ENCODE peak calls at places on chromosomes 13 and 19, in six cellular contexts. One of them, this sample, is unnamed.

GRCh38 chr13:110294146-110294545 is 12.8 kb downstream of the COL4A1 start:
- DNase-seq in Caco-2: no peak
- DNase-seq in SJSA1: no peak
- DNase-seq in breast epithelium: no peak
- DNase-seq in esophagus squamous epithelium: no peak
- DNase-seq in fibroblast of lung: no peak
- DNase-seq in this sample: no peak

GRCh38 chr19:8340341-8341096 is 2.5 kb downstream of the KANK3 start:
- DNase-seq in Caco-2: peak; percentile 41
- DNase-seq in SJSA1: no peak
- DNase-seq in breast epithelium: no peak
- DNase-seq in esophagus squamous epithelium: no peak
- DNase-seq in fibroblast of lung: no peak
- DNase-seq in this sample: peak; percentile 82

GRCh38 chr13:30002577-30002976 is 152.2 kb upstream of the UBL3 start:
- DNase-seq in Caco-2: no peak
- DNase-seq in SJSA1: peak; percentile 61
- DNase-seq in breast epithelium: no peak
- DNase-seq in esophagus squamous epithelium: no peak
- DNase-seq in fibroblast of lung: peak; percentile 93
- DNase-seq in this sample: no peak

GRCh38 chr13:113114511-113115362 is 7.9 kb upstream of the F10 start:
- DNase-seq in Caco-2: peak; percentile 35
- DNase-seq in SJSA1: no peak
- DNase-seq in breast epithelium: peak; percentile 36
- DNase-seq in esophagus squamous epithelium: no peak
- DNase-seq in fibroblast of lung: no peak
- DNase-seq in this sample: peak; percentile 24

GRCh38 chr19:19562665-19563347 is 24.7 kb downstream of the CILP2 start:
- DNase-seq in Caco-2: no peak
- DNase-seq in SJSA1: no peak
- DNase-seq in breast epithelium: no peak
- DNase-seq in esophagus squamous epithelium: no peak
- DNase-seq in fibroblast of lung: no peak
- DNase-seq in this sample: peak; percentile 69

GRCh38 chr19:45440873-45441654 is 17.3 kb upstream of the ERCC1 start:
- DNase-seq in Caco-2: peak; percentile 66
- DNase-seq in SJSA1: no peak
- DNase-seq in breast epithelium: no peak
- DNase-seq in esophagus squamous epithelium: no peak
- DNase-seq in fibroblast of lung: peak; percentile 50
- DNase-seq in this sample: peak; percentile 80

GRCh38 chr19:7833225-7834156 is 3.5 kb downstream of the EVI5L start:
- DNase-seq in Caco-2: no peak
- DNase-seq in SJSA1: no peak
- DNase-seq in breast epithelium: no peak
- DNase-seq in esophagus squamous epithelium: no peak
- DNase-seq in fibroblast of lung: peak; percentile 64
- DNase-seq in this sample: no peak

GRCh38 chr13:21034602-21035190 is 26.7 kb downstream of the LATS2 start:
- DNase-seq in Caco-2: no peak
- DNase-seq in SJSA1: no peak
- DNase-seq in breast epithelium: no peak
- DNase-seq in esophagus squamous epithelium: no peak
- DNase-seq in fibroblast of lung: peak; percentile 79
- DNase-seq in this sample: no peak

GRCh38 chr13:29676535-29676934 is 81.0 kb upstream of the SLC7A1 start:
- DNase-seq in Caco-2: no peak
- DNase-seq in SJSA1: peak; percentile 33
- DNase-seq in breast epithelium: no peak
- DNase-seq in esophagus squamous epithelium: no peak
- DNase-seq in fibroblast of lung: peak; percentile 55
- DNase-seq in this sample: no peak

GRCh38 chr19:41531438-41532311 is 44.3 kb upstream of the CEACAM21 start:
- DNase-seq in Caco-2: peak; percentile 57
- DNase-seq in SJSA1: no peak
- DNase-seq in breast epithelium: peak; percentile 83
- DNase-seq in esophagus squamous epithelium: peak; percentile 43
- DNase-seq in fibroblast of lung: peak; percentile 7
- DNase-seq in this sample: no peak

GRCh38 chr19:8251025-8251472 is 41.9 kb downstream of the CERS4 start:
- DNase-seq in Caco-2: no peak
- DNase-seq in SJSA1: no peak
- DNase-seq in breast epithelium: peak; percentile 81
- DNase-seq in esophagus squamous epithelium: no peak
- DNase-seq in fibroblast of lung: peak; percentile 55
- DNase-seq in this sample: no peak

GRCh38 chr13:33126909-33127607 is 110.8 kb downstream of the KL start:
- DNase-seq in Caco-2: no peak
- DNase-seq in SJSA1: peak; percentile 15
- DNase-seq in breast epithelium: no peak
- DNase-seq in esophagus squamous epithelium: no peak
- DNase-seq in fibroblast of lung: peak; percentile 55
- DNase-seq in this sample: no peak

GRCh38 chr19:8192227-8192820 is 16.8 kb upstream of the CERS4 start:
- DNase-seq in Caco-2: no peak
- DNase-seq in SJSA1: no peak
- DNase-seq in breast epithelium: no peak
- DNase-seq in esophagus squamous epithelium: no peak
- DNase-seq in fibroblast of lung: no peak
- DNase-seq in this sample: peak; percentile 72

GRCh38 chr13:50286376-50286775 is 271.1 kb downstream of the KCNRG start:
- DNase-seq in Caco-2: no peak
- DNase-seq in SJSA1: no peak
- DNase-seq in breast epithelium: no peak
- DNase-seq in esophagus squamous epithelium: no peak
- DNase-seq in fibroblast of lung: no peak
- DNase-seq in this sample: no peak

GRCh38 chr13:40125336-40125735 is 469.9 kb downstream of the COG6 start:
- DNase-seq in Caco-2: no peak
- DNase-seq in SJSA1: no peak
- DNase-seq in breast epithelium: no peak
- DNase-seq in esophagus squamous epithelium: no peak
- DNase-seq in fibroblast of lung: no peak
- DNase-seq in this sample: no peak
- H3K4me3 ChIP-seq in Caco-2: no peak overlapping the region
- H3K4me3 ChIP-seq in SJSA1: no peak overlapping the region
- H3K4me3 ChIP-seq in breast epithelium: no peak overlapping the region
- H3K4me3 ChIP-seq in esophagus squamous epithelium: no peak overlapping the region
- H3K4me3 ChIP-seq in fibroblast of lung: no peak overlapping the region
- H3K4me3 ChIP-seq in this sample: no peak overlapping the region

DNA sequence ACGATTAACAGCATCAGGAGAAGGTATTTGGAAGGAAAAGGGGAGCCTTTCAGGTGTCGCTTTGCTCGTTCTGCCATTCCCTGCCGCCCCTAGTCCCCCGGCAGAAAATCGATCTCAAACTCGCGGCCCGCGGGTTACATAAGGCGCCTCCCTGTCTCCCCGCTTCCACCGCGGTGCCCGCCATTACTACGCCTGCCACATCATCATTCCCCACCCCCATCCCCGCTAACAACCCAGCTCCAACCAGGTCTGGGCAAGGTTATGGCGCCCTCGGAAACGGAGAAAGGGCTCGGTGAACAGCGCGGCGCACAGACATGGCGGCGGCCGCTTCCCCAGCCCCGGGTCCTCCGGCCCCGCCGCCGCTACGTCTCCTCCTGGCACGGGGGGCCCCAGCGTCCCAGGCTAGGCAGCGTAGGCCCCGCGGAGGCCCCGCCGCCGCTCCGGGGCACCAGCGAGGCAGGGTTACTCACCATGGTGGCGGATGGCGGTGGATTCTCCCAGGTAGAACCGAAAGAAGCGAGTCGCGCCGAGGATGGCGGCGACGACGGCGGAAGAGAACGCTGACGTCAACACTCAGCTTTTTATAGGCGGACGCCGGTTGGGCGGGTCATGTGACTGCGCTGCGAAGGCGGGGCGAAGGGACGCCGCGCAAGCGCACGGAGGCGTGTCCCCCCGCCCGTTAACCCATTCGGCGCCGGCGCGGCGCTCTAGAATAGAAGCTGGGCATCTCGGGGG is at the start of gene EEF2:
- DNase-seq in Caco-2: peak; percentile 83
- DNase-seq in SJSA1: peak; percentile 89
- DNase-seq in breast epithelium: peak; percentile 92
- DNase-seq in esophagus squamous epithelium: peak; percentile 35
- DNase-seq in fibroblast of lung: peak; percentile 77
- DNase-seq in this sample: peak; percentile 94
- H3K4me1 ChIP-seq in Caco-2: peaks cover 12% of the 10 kb centered on the region
- H3K4me1 ChIP-seq in SJSA1: peaks cover 34% of the 10 kb centered on the region
- H3K4me1 ChIP-seq in breast epithelium: peaks cover 32% of the 10 kb centered on the region
- H3K4me1 ChIP-seq in esophagus squamous epithelium: peaks cover 43% of the 10 kb centered on the region
- H3K4me1 ChIP-seq in fibroblast of lung: peaks cover 22% of the 10 kb centered on the region
- H3K4me1 ChIP-seq in this sample: peaks cover 12% of the 10 kb centered on the region

DNA sequence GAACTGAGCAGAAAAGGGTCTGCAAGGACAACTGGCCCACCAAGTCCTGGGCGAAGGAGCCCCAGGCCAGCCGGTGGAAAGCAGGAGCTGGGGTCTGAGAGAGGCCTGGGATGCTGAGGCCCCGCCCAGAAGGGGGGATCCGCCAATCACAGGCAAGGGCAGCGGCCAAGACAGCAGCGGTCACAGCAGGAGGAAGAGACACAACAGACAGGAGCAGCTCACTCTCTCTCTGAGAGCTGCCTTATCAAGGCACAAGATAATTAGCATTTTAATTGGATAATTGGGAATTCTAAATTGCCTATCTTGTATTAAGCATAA is 46.2 kb downstream of the CEBPG start:
- DNase-seq in Caco-2: no peak
- DNase-seq in SJSA1: no peak
- DNase-seq in breast epithelium: no peak
- DNase-seq in esophagus squamous epithelium: no peak
- DNase-seq in fibroblast of lung: no peak
- DNase-seq in this sample: peak; percentile 92
- H3K27me3 ChIP-seq in Caco-2: no peaks in the 10 kb centered on the region
- H3K27me3 ChIP-seq in SJSA1: no peaks in the 10 kb centered on the region
- H3K27me3 ChIP-seq in breast epithelium: no peaks in the 10 kb centered on the region
- H3K27me3 ChIP-seq in esophagus squamous epithelium: no peaks in the 10 kb centered on the region
- H3K27me3 ChIP-seq in fibroblast of lung: no peaks in the 10 kb centered on the region
- H3K27me3 ChIP-seq in this sample: no peaks in the 10 kb centered on the region

GRCh38 chr19:48858984-48859710 is 9.3 kb downstream of the PLEKHA4 start:
- DNase-seq in Caco-2: no peak
- DNase-seq in SJSA1: no peak
- DNase-seq in breast epithelium: no peak
- DNase-seq in esophagus squamous epithelium: no peak
- DNase-seq in fibroblast of lung: no peak
- DNase-seq in this sample: peak; percentile 68
- H3K4me3 ChIP-seq in Caco-2: no peak overlapping the region
- H3K4me3 ChIP-seq in SJSA1: no peak overlapping the region
- H3K4me3 ChIP-seq in breast epithelium: peak overlapping the region; percentile 4
- H3K4me3 ChIP-seq in esophagus squamous epithelium: no peak overlapping the region
- H3K4me3 ChIP-seq in fibroblast of lung: no peak overlapping the region
- H3K4me3 ChIP-seq in this sample: no peak overlapping the region

DNA sequence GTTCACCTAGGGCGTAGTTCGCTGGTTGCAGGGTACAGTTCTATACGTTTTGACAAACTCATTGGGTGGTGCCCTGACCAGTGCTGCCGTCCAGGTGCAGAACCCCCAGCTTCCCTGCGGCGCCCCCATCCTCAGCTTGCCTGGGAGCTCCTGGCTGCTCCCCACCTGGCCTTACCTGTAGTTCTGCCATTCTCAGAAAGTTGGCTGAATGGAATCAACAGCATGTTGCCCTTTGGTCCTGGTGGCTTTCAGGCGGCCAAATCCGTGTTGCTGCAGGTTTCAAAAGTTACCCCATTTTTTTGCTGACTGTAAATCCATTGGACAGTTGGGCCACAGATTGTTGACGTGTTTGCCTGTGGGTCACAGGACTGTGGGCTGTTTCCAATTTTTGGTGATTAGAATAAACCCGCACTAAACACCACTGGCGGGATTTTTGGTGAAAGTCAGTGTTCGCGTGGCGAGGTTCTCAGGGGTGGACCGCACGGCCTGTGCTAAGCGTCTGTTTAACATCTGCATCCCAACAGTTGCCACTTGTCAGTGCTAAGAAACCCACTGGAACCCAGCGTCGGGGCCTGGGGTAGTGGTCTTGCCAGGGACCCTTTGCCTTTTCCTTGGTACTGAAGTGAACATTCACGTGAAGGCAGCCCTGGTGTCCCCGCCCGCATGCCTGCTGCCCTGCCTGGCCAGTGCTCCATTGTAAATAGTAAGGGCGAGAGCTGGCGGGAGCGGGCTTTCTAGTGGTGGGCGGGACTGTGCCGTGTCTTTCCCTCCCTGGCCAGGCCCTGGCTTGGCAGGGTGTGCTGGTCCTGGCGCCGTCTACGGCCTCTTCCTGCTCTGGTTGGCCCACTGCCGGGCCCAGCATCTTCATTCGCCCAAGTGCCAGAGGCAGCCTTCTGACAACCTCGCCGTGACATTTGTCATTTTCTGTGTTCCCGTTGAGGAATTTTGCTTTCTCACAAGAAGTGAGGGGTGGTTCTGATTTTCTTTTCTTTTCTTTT is 3.3 kb downstream of the DOT1L start:
- DNase-seq in Caco-2: no peak
- DNase-seq in SJSA1: no peak
- DNase-seq in breast epithelium: peak; percentile 86
- DNase-seq in esophagus squamous epithelium: no peak
- DNase-seq in fibroblast of lung: peak; percentile 78
- DNase-seq in this sample: peak; percentile 62
- H3K4me1 ChIP-seq in Caco-2: peaks cover 66% of the 10 kb centered on the region
- H3K4me1 ChIP-seq in SJSA1: peaks cover 47% of the 10 kb centered on the region
- H3K4me1 ChIP-seq in breast epithelium: peaks cover 28% of the 10 kb centered on the region
- H3K4me1 ChIP-seq in esophagus squamous epithelium: peaks cover 72% of the 10 kb centered on the region
- H3K4me1 ChIP-seq in fibroblast of lung: peaks cover 45% of the 10 kb centered on the region
- H3K4me1 ChIP-seq in this sample: peaks cover 20% of the 10 kb centered on the region

DNA sequence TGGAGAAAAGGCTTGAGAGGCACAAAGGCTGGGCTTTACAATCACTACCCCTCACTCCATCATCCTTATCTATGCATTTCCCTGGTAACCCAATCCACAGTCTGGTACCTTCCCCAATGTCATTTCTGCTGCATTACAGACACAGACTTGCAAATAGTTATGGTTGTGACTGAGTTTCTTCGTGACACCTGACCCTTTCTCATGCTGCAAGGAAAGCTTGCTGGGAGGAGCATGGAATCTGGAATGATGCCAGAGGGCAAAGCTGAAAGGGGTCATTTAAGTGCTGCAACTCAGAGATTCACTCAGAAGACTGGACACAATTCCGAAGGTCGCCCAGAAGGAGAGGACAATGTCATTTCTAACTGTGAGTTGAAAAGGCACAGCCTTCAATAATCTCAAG is at the start of gene LGALS16:
- DNase-seq in Caco-2: no peak
- DNase-seq in SJSA1: no peak
- DNase-seq in breast epithelium: no peak
- DNase-seq in esophagus squamous epithelium: no peak
- DNase-seq in fibroblast of lung: no peak
- DNase-seq in this sample: no peak
- H3K27me3 ChIP-seq in Caco-2: no peaks in the 10 kb centered on the region
- H3K27me3 ChIP-seq in SJSA1: peaks cover 6% of the 10 kb centered on the region
- H3K27me3 ChIP-seq in breast epithelium: no peaks in the 10 kb centered on the region
- H3K27me3 ChIP-seq in esophagus squamous epithelium: no peaks in the 10 kb centered on the region
- H3K27me3 ChIP-seq in fibroblast of lung: no peaks in the 10 kb centered on the region
- H3K27me3 ChIP-seq in this sample: peaks cover 35% of the 10 kb centered on the region

This sample was measured in endodermal cell.